ENCODE peak calls at places on chromosome X, in five cellular contexts. F is brain microvascular endothelial cell, J is left ventricle myocardium inferior, K is AG09319, B is neural crest cell. N is an unnamed sample.

GRCh38 chrX:153381684-153382532 is 19.2 kb downstream of the PNMA6E start:
- DNase-seq in F (peak), J (no peak), K (peak), B (no peak), N (peak)

GRCh38 chrX:39946822-39947221 is 150.9 kb downstream of the BCOR start:
- DNase-seq in F (peak), J (no peak), K (no peak), B (no peak), N (peak)

GRCh38 chrX:132638313-132638712 is 149.5 kb upstream of the MBNL3 start:
- DNase-seq in F (no peak), J (no peak), K (no peak), B (no peak), N (no peak)

GRCh38 chrX:107718156-107718621 is 57.4 kb downstream of the TSC22D3 start:
- DNase-seq in F (peak), J (no peak), K (peak), B (peak), N (peak)

GRCh38 chrX:40176256-40176978 is 78.7 kb upstream of the BCOR start:
- DNase-seq in F (no peak), J (peak), K (no peak), B (no peak), N (no peak)

GRCh38 chrX:97039363-97040029 is 155.8 kb downstream of the RPA4 start:
- DNase-seq in F (peak), J (peak), K (no peak), B (no peak), N (no peak)

GRCh38 chrX:120486786-120487185 is 17.7 kb upstream of the LAMP2 start:
- DNase-seq in F (no peak), J (no peak), K (no peak), B (no peak), N (no peak)

GRCh38 chrX:65841263-65841662 is 173.8 kb downstream of the MSN start:
- DNase-seq in F (no peak), J (no peak), K (no peak), B (no peak), N (no peak)

GRCh38 chrX:71184803-71185495 is 38.1 kb upstream of the GJB1 start:
- DNase-seq in F (no peak), J (no peak), K (no peak), B (no peak), N (no peak)

GRCh38 chrX:128019218-128019617 is 33.0 kb downstream of the ACTRT1 start:
- DNase-seq in F (no peak), J (no peak), K (no peak), B (no peak), N (no peak)

GRCh38 chrX:128021566-128021965 is 30.6 kb downstream of the ACTRT1 start:
- DNase-seq in F (no peak), J (no peak), K (no peak), B (no peak), N (no peak)

GRCh38 chrX:128020701-128021100 is 31.5 kb downstream of the ACTRT1 start:
- DNase-seq in F (peak), J (no peak), K (no peak), B (no peak), N (no peak)
- TF ChIP-seq CTCF in F (no peak), J (no peak), K (no peak), B (no peak), N (no peak)

DNA sequence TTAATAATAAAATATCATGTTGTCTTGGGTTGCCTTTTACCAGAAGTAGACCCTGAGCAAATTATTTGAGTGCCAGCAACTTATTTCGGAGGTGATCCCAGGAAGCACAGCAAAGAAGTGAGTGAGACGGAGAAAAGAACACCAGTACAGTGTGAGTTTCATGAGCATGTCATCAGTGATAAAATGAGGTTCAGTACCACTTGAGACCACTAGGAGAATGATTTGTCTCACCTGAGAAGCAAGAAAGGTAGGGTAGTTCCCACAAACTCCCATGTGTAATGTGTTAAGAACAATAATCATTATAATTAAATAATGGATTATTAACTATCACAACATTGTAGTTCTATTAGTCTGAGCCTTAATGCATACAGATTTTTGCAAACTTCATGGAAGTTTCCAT is 112.8 kb upstream of the DMD start:
- DNase-seq in F (no peak), J (no peak), K (no peak), B (no peak), N (no peak)
- TF ChIP-seq CTCF in F (peak), J (no peak), K (no peak), B (peak), N (no peak)

GRCh38 chrX:138885886-138886285 is 174.4 kb upstream of the FGF13 start:
- DNase-seq in F (no peak), J (no peak), K (no peak), B (no peak), N (no peak)

GRCh38 chrX:138889152-138889551 is 177.6 kb upstream of the FGF13 start:
- DNase-seq in F (no peak), J (no peak), K (no peak), B (no peak), N (no peak)

GRCh38 chrX:138890491-138890890 is 179.0 kb upstream of the FGF13 start:
- DNase-seq in F (no peak), J (no peak), K (no peak), B (no peak), N (no peak)

GRCh38 chrX:138886769-138887168 is 175.3 kb upstream of the FGF13 start:
- DNase-seq in F (no peak), J (no peak), K (no peak), B (no peak), N (no peak)
- TF ChIP-seq CTCF in F (no peak), J (no peak), K (no peak), B (no peak), N (no peak)

DNA sequence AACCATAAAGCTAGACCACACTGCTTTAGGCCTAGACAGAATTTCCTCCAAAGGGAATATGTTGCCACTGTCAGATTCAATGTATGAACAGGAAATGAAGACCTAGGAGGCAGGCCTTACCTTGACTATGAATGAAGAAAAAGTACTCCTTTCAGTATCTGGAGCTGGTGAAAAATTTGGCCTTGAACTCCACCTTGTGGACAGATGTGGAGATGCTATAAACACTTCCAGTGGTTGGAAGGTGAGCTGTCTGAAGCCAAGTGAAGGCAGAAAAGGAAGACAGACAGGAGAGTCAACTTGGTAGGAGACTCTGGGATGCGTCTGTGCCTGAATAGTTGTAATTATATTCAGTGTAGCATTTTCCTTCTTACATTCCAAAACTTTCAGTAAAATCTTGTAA is 17.2 kb downstream of the SPIN3 start:
- DNase-seq in F (peak), J (no peak), K (no peak), B (peak), N (no peak)
- TF ChIP-seq CTCF in F (peak), J (peak), K (peak), B (peak), N (peak)

DNA sequence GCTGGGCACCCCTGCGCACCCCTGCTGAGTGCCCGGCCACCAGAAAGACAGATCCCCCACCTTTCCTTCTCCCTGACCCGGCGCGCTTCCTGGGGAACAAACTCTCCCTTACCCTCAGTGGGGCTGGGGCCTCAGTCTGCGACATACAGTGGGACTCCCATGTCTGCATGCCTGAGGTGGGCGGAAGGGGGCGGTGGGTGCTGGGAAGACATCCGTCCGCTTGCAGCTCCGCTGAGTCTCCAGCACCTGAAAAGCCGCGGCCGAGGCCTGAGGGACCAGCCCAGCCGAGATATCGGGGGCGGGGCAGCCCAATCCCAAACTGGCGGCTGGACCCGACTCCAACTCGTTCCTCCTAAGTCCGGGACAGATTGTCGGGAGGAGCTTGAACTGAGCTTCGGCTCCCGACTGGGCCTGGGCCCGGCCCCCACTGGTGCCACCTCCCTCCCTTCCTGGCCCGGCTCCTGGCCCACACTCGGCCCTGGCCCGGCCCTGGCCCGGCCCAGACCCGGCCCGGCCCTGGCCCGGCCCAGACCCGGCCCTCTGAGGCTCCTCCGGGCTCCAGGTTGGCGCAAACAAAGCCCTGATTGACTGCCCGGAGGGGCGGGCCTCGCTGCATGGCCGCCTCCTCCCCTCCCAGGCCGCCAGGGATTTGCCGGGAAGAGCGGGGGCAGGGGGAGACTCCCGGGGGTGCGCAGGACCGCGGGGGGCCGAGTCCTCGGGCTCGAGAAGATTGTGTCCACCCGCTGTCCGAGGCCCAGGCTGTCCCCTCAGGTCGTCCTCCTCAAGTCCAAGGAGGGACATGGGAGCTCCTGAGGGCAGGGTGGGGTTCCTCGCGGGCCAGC is 878 bp upstream of the SLC16A2 start:
- DNase-seq in F (peak), J (peak), K (peak), B (peak), N (peak)
- TF ChIP-seq CTCF in F (peak), J (no peak), K (no peak), B (peak), N (no peak)